ENCODE peak calls at places on chromosomes 4 and X, in eight cellular contexts. R is lower lobe of right lung, T is ascending aorta, G is transverse colon, H is WERI-Rb-1, K is DND-41, W is cardiac muscle cell, Z is stomach. V is an unnamed sample.

GRCh38 chr4:55396305-55397023 is 707 bp downstream of the TMEM165 start:
- DNase-seq in W (peak; percentile 58), Z (peak; percentile 46), K (peak; percentile 53), H (peak; percentile 35), R (peak; percentile 61), G (peak; percentile 57), T (no peak), V (peak; percentile 70)

GRCh38 chrX:23390979-23391378 is 56.3 kb downstream of the PTCHD1 start:
- DNase-seq in H (no peak), G (no peak), W (no peak), Z (no peak), R (no peak), K (no peak), T (no peak), V (no peak)

GRCh38 chr4:33696066-33696465 is 2548.2 kb downstream of the ARAP2 start:
- DNase-seq in T (no peak), R (no peak), K (no peak), H (no peak), W (peak; percentile 61), Z (no peak), G (no peak), V (no peak)

GRCh38 chr4:171478181-171478580 is 335.0 kb upstream of the GALNTL6 start:
- DNase-seq in Z (no peak), W (no peak), T (no peak), H (no peak), K (no peak), G (no peak), R (no peak), V (no peak)

GRCh38 chr4:67366341-67366861 is 178.9 kb downstream of the CENPC start:
- DNase-seq in G (no peak), R (no peak), Z (no peak), K (no peak), H (peak; percentile 87), W (peak; percentile 11), T (no peak), V (no peak)

GRCh38 chr4:177375971-177376370 is 66.3 kb downstream of the AGA start:
- DNase-seq in R (no peak), H (no peak), K (no peak), T (no peak), Z (no peak), W (no peak), G (no peak), V (no peak)

GRCh38 chr4:102867278-102868152 is 1.3 kb upstream of the CISD2 start:
- DNase-seq in H (no peak), T (no peak), R (no peak), Z (no peak), G (no peak), W (no peak), K (peak; percentile 14), V (no peak)

GRCh38 chr4:184349283-184350039 is 124.9 kb downstream of the IRF2 start:
- DNase-seq in G (peak; percentile 35), Z (peak; percentile 63), R (no peak), W (no peak), K (no peak), T (no peak), H (no peak), V (no peak)

GRCh38 chr4:110959041-110959643 is 336.3 kb upstream of the PITX2 start:
- DNase-seq in T (no peak), Z (no peak), W (peak; percentile 36), G (no peak), K (no peak), H (no peak), R (no peak), V (no peak)

GRCh38 chr4:89056953-89057398 is at the start of gene FAM13A:
- DNase-seq in R (peak; percentile 76), W (peak; percentile 98), G (peak; percentile 72), Z (peak; percentile 85), T (peak; percentile 30), H (peak; percentile 88), K (peak; percentile 35), V (peak; percentile 61)

GRCh38 chrX:71541546-71542022 is 8.7 kb downstream of the OGT start:
- DNase-seq in W (peak; percentile 74), G (no peak), Z (no peak), T (no peak), K (peak; percentile 27), H (no peak), R (no peak), V (no peak)

GRCh38 chr4:76930721-76931481 is 18.7 kb upstream of the SEPTIN11 start:
- DNase-seq in H (no peak), G (no peak), W (no peak), Z (no peak), R (no peak), K (no peak), T (no peak), V (no peak)

GRCh38 chrX:13250831-13251612 is 68.8 kb downstream of the ATXN3L start:
- DNase-seq in R (no peak), H (no peak), Z (no peak), W (peak; percentile 97), K (no peak), G (no peak), T (no peak), V (no peak)

GRCh38 chrX:79263550-79263949 is 103.6 kb downstream of the ITM2A start:
- DNase-seq in R (no peak), W (no peak), H (no peak), T (no peak), G (no peak), Z (no peak), K (no peak), V (no peak)

GRCh38 chr4:5528108-5528507 is 180.3 kb downstream of the EVC2 start:
- DNase-seq in G (no peak), K (no peak), Z (no peak), W (no peak), H (no peak), R (no peak), T (no peak), V (no peak)

GRCh38 chrX:31423575-31424284 is 351.9 kb upstream of the FTHL17 start:
- DNase-seq in Z (peak; percentile 35), K (peak; percentile 6), G (peak; percentile 19), R (no peak), T (no peak), W (peak; percentile 79), H (peak; percentile 25), V (no peak)

GRCh38 chrX:68983004-68983857 is 154.4 kb downstream of the EFNB1 start:
- DNase-seq in K (no peak), G (no peak), R (no peak), H (no peak), Z (no peak), W (no peak), T (no peak), V (no peak)

GRCh38 chr4:170386511-170386910 is 296.8 kb upstream of the AADAT start:
- DNase-seq in H (no peak), K (no peak), G (no peak), W (no peak), Z (no peak), R (no peak), T (no peak), V (no peak)

GRCh38 chrX:40644821-40645358 is 2.5 kb downstream of the CXorf38 start:
- DNase-seq in Z (peak; percentile 59), K (peak; percentile 63), G (peak; percentile 77), R (peak; percentile 57), W (peak; percentile 73), T (no peak), H (no peak), V (peak; percentile 55)

DNA sequence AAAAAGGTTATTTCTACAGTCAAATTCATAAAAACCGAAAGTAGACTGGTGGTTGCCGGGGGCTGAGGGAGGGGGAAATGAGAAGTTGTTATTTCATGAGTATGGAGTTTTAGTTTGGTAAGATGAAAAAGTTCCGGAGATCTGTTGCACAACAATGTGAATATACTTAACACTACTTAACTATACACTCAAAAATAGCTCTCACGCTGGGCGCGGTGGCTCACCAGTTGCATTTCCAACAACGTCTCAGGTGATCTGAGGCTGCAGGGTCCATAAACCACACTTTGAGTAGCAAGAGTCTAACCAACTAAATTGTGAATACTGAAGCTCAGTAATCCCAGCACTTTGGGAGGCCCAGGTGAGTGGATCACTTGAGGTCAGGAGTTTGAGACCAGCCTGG is 52.4 kb downstream of the ANOS1 start:
- DNase-seq in K (no peak), Z (no peak), R (peak; percentile 51), T (no peak), G (no peak), H (no peak), W (no peak), V (no peak)
- H3K4me3 ChIP-seq in K (no peak overlapping the region), Z (no peak overlapping the region), R (no peak overlapping the region), T (no peak overlapping the region), G (no peak overlapping the region), H (no peak overlapping the region), W (no peak overlapping the region), V (no peak overlapping the region)

DNA sequence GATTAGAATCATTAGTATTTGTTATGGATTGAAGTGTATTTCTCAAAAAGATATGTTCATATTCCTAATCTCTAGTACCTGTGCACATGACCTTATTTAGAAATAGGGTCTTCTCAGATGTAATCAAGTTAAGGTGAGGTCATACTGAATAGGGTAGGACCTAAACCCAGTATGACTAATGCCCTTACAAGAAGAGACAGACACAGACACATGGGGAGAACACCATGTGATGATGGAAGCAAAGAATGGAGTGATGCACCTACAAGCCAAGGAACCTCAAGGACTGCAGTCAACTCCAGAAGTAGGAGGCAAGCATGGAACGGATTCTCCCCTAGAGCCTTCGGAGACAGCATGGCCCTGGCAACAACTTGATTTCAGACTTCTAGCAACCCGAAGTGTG is 31.4 kb downstream of the OTUD4 start:
- DNase-seq in W (no peak), Z (no peak), G (no peak), T (no peak), H (no peak), R (no peak), K (no peak), V (no peak)
- H3K36me3 ChIP-seq in W (peaks cover 85% of the 10 kb centered on the region), Z (peaks cover 98% of the 10 kb centered on the region), G (peaks cover 59% of the 10 kb centered on the region), T (peaks cover 77% of the 10 kb centered on the region), H (peaks cover 87% of the 10 kb centered on the region), R (peaks cover 100% of the 10 kb centered on the region), K (peaks cover 93% of the 10 kb centered on the region), V (peaks cover 87% of the 10 kb centered on the region)

GRCh38 chrX:84876876-84877275 is 126.8 kb upstream of the APOOL start:
- DNase-seq in Z (no peak), G (no peak), H (no peak), W (no peak), R (no peak), K (no peak), T (no peak), V (no peak)

DNA sequence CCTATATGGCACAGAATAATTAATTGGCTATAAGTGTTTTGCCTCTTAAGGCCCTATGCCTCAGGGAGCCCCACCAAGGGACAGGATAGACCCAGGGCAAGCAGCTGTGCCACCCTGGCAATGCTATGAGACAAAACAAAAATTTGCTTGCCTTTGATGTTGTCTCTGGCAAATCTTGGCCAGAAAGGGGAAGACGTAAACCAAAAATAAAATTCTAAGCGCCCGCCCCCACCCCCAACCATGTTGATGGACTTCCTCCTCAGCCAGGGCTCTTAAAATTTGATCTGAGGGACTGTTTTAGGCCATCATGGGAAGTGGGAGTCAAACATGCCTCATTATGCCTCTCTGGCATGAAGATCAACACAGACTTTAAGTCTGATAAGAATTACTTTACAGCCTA is 130.5 kb upstream of the APOOL start:
- DNase-seq in T (no peak), K (no peak), Z (no peak), G (no peak), W (no peak), H (no peak), R (no peak), V (no peak)
- H3K27ac ChIP-seq in T (peak overlapping the region; percentile 70), K (no peak overlapping the region), Z (no peak overlapping the region), G (no peak overlapping the region), W (no peak overlapping the region), H (no peak overlapping the region), R (no peak overlapping the region), V (no peak overlapping the region)

DNA sequence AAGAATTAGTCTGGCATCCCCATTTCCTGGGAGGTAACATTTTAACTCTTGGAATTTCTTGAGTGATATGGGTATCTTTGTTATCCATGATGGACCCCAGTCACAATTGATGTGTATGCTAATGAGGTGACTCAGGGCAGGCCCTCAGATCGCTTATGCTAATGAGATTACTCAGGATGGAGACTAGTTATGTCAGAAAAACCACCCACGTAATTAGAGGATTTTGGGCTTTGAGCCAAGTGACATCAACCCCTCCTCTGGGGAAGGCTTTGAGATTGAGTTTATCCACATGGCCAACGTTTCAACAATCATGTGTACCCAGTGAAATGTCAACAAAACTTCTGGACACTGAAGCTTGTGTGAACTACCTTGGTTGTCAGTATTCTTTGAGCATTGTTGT is 772.7 kb downstream of the STPG2 start:
- DNase-seq in R (no peak), W (no peak), Z (no peak), T (no peak), H (no peak), K (no peak), G (no peak), V (no peak)
- H3K4me3 ChIP-seq in R (no peak overlapping the region), W (no peak overlapping the region), Z (no peak overlapping the region), T (no peak overlapping the region), H (no peak overlapping the region), K (no peak overlapping the region), G (no peak overlapping the region), V (no peak overlapping the region)